ENCODE peak calls at places on chromosome 9, in five cellular contexts. P is skeletal muscle cell; L is NCI-H1092 treated with DMSO at 0.1 percent for 48 hours; O is NCI-H1694 treated with DMSO at 0.1 percent for 48 hours; H is activated CD8-positive, alpha-beta memory T cell treated with anti-CD3 and anti-CD28 coated beads, Interleukin-2, amount 10 ng/mL, durations not matched to agents 7 days and 5 days. T is an unnamed sample.

GRCh38 chr9:5910413-5911057 is 19.8 kb downstream of the MLANA start:
- DNase-seq in L (no peak), P (no peak), H (no peak), O (no peak), T (no peak)

GRCh38 chr9:89527084-89527483 is 29.2 kb upstream of the SEMA4D start:
- DNase-seq in P (no peak), O (no peak), H (no peak), L (no peak), T (no peak)

GRCh38 chr9:87954230-87954629 is 20.1 kb downstream of the CDK20 start:
- DNase-seq in H (no peak), L (no peak), O (no peak), P (no peak), T (no peak)

GRCh38 chr9:123834907-123835562 is 94.9 kb downstream of the DENND1A start:
- DNase-seq in O (no peak), P (no peak), L (peak), H (no peak), T (peak)

GRCh38 chr9:135282001-135282731 is 194.7 kb downstream of the OLFM1 start:
- DNase-seq in H (no peak), P (no peak), O (peak), L (peak), T (peak)

GRCh38 chr9:110842169-110842568 is 173.6 kb downstream of the MUSK start:
- DNase-seq in L (no peak), P (no peak), H (no peak), O (no peak), T (no peak)

GRCh38 chr9:29966247-29966646 is 2393.0 kb upstream of the C9orf72 start:
- DNase-seq in H (no peak), O (no peak), L (no peak), P (peak), T (no peak)

GRCh38 chr9:137241490-137242328 is 622 bp downstream of the TUBB4B start:
- DNase-seq in P (no peak), H (peak), O (no peak), L (no peak), T (no peak)

GRCh38 chr9:118303216-118303615 is 599.0 kb downstream of the TLR4 start:
- DNase-seq in L (no peak), H (no peak), P (no peak), O (no peak), T (no peak)

GRCh38 chr9:93827545-93828330 is 127.4 kb downstream of the BARX1 start:
- DNase-seq in P (peak), O (peak), H (peak), L (no peak), T (peak)

GRCh38 chr9:127714916-127715442 is 484 bp downstream of the PTRH1 start:
- DNase-seq in H (no peak), L (no peak), P (no peak), O (no peak), T (peak)

GRCh38 chr9:87309236-87309635 is 188.4 kb upstream of the DAPK1 start:
- DNase-seq in H (no peak), P (no peak), O (no peak), L (no peak), T (no peak)

GRCh38 chr9:13387668-13388124 is 108.2 kb upstream of the MPDZ start:
- DNase-seq in H (no peak), O (no peak), P (no peak), L (no peak), T (no peak)

GRCh38 chr9:78783743-78784142 is 486.8 kb downstream of the PSAT1 start:
- DNase-seq in P (no peak), H (no peak), L (no peak), O (no peak), T (no peak)

GRCh38 chr9:124868511-124869465 is 6.9 kb downstream of the ARPC5L start:
- DNase-seq in H (peak), L (peak), P (no peak), O (peak), T (peak)

GRCh38 chr9:109504689-109505088 is 6.6 kb upstream of the PTPN3 start:
- DNase-seq in P (no peak), L (no peak), H (no peak), O (no peak), T (no peak)

GRCh38 chr9:74496819-74497749 is at the start of gene RORB:
- DNase-seq in O (no peak), L (peak), H (peak), P (no peak), T (peak)

GRCh38 chr9:23824241-23825142 is 1.5 kb downstream of the ELAVL2 start:
- DNase-seq in L (no peak), H (no peak), O (peak), P (no peak), T (no peak)

GRCh38 chr9:126790561-126790960 is 14.3 kb upstream of the ZBTB43 start:
- DNase-seq in L (no peak), P (no peak), O (no peak), H (no peak), T (no peak)

GRCh38 chr9:94869415-94869838 is 142.9 kb downstream of the AOPEP start:
- DNase-seq in H (no peak), L (no peak), P (no peak), O (no peak), T (no peak)

GRCh38 chr9:33143241-33143642 is 23.9 kb downstream of the B4GALT1 start:
- DNase-seq in H (no peak), L (no peak), O (no peak), P (peak), T (no peak)

GRCh38 chr9:70470050-70471015 is 55.9 kb upstream of the KLF9 start:
- DNase-seq in P (no peak), O (no peak), L (no peak), H (no peak), T (peak)

GRCh38 chr9:112601646-112602045 is 115.0 kb downstream of the KIAA1958 start:
- DNase-seq in L (no peak), H (no peak), P (peak), O (no peak), T (no peak)

GRCh38 chr9:20319641-20320337 is 302.5 kb downstream of the MLLT3 start:
- DNase-seq in P (peak), L (peak), H (peak), O (no peak), T (no peak)

GRCh38 chr9:95167998-95168397 is 149.5 kb downstream of the FANCC start:
- DNase-seq in L (peak), P (peak), O (peak), H (peak), T (peak)

GRCh38 chr9:96061293-96061987 is 185.9 kb downstream of the ERCC6L2 start:
- DNase-seq in P (peak), L (peak), O (no peak), H (peak), T (peak)

GRCh38 chr9:131178382-131178781 is 53.0 kb downstream of the NUP214 start:
- DNase-seq in O (peak), L (peak), H (peak), P (peak), T (peak)

GRCh38 chr9:6305954-6306563 is 22.1 kb upstream of the TPD52L3 start:
- DNase-seq in H (no peak), O (peak), L (peak), P (no peak), T (peak)

GRCh38 chr9:755454-756381 is 85.8 kb upstream of the DMRT1 start:
- DNase-seq in O (no peak), L (no peak), P (peak), H (peak), T (peak)

T was measured in dermis microvascular lymphatic vessel endothelial cell.